ENCODE peak calls at places on chromosomes 13 and 19, in nine cellular contexts. One of them, this sample, is unnamed.

GRCh38 chr13:65143920-65144319 is 2086.2 kb downstream of the PCDH9 start:
- DNase-seq in A549: no peak
- DNase-seq in HFF-Myc: no peak
- DNase-seq in mucosa of gallbladder: no peak
- DNase-seq in K562: no peak
- DNase-seq in M059J: no peak
- DNase-seq in left colon: no peak
- DNase-seq in NCI-H510A: no peak
- DNase-seq in ELR: no peak
- DNase-seq in this sample: no peak

GRCh38 chr19:14149509-14149994 is 13.2 kb upstream of the ASF1B start:
- DNase-seq in HFF-Myc: no peak
- DNase-seq in left colon: peak
- DNase-seq in ELR: no peak
- DNase-seq in K562: no peak
- DNase-seq in mucosa of gallbladder: peak
- DNase-seq in M059J: no peak
- DNase-seq in A549: no peak
- DNase-seq in NCI-H510A: no peak
- DNase-seq in this sample: no peak

GRCh38 chr13:51806571-51806970 is 2.6 kb upstream of the DHRS12 start:
- DNase-seq in NCI-H510A: no peak
- DNase-seq in K562: peak
- DNase-seq in ELR: no peak
- DNase-seq in A549: peak
- DNase-seq in left colon: no peak
- DNase-seq in HFF-Myc: no peak
- DNase-seq in M059J: peak
- DNase-seq in mucosa of gallbladder: no peak
- DNase-seq in this sample: no peak

GRCh38 chr19:17107546-17108452 is 32.2 kb downstream of the MYO9B start:
- DNase-seq in M059J: peak
- DNase-seq in ELR: peak
- DNase-seq in left colon: peak
- DNase-seq in HFF-Myc: peak
- DNase-seq in mucosa of gallbladder: peak
- DNase-seq in K562: no peak
- DNase-seq in NCI-H510A: no peak
- DNase-seq in A549: peak
- DNase-seq in this sample: peak

GRCh38 chr19:10602330-10603083 is 15.4 kb upstream of the AP1M2 start:
- DNase-seq in mucosa of gallbladder: peak
- DNase-seq in ELR: peak
- DNase-seq in M059J: peak
- DNase-seq in HFF-Myc: no peak
- DNase-seq in left colon: peak
- DNase-seq in NCI-H510A: peak
- DNase-seq in A549: peak
- DNase-seq in K562: peak
- DNase-seq in this sample: no peak

GRCh38 chr19:35295792-35296462 is 4.0 kb downstream of the MAG start:
- DNase-seq in M059J: no peak
- DNase-seq in ELR: no peak
- DNase-seq in HFF-Myc: no peak
- DNase-seq in left colon: no peak
- DNase-seq in K562: peak
- DNase-seq in mucosa of gallbladder: no peak
- DNase-seq in A549: no peak
- DNase-seq in NCI-H510A: no peak
- DNase-seq in this sample: no peak

GRCh38 chr13:112844411-112844810 is 124.6 kb upstream of the MCF2L start:
- DNase-seq in mucosa of gallbladder: no peak
- DNase-seq in left colon: no peak
- DNase-seq in HFF-Myc: no peak
- DNase-seq in NCI-H510A: no peak
- DNase-seq in K562: no peak
- DNase-seq in ELR: no peak
- DNase-seq in A549: no peak
- DNase-seq in M059J: no peak
- DNase-seq in this sample: no peak

GRCh38 chr13:113621046-113621445 is 36.5 kb downstream of the TFDP1 start:
- DNase-seq in NCI-H510A: no peak
- DNase-seq in mucosa of gallbladder: no peak
- DNase-seq in A549: no peak
- DNase-seq in ELR: no peak
- DNase-seq in HFF-Myc: no peak
- DNase-seq in left colon: no peak
- DNase-seq in M059J: no peak
- DNase-seq in K562: no peak
- DNase-seq in this sample: no peak

GRCh38 chr13:113881614-113882265 is 17.9 kb upstream of the GAS6 start:
- DNase-seq in NCI-H510A: no peak
- DNase-seq in HFF-Myc: no peak
- DNase-seq in K562: no peak
- DNase-seq in A549: no peak
- DNase-seq in M059J: peak
- DNase-seq in ELR: no peak
- DNase-seq in mucosa of gallbladder: no peak
- DNase-seq in left colon: no peak
- DNase-seq in this sample: no peak

GRCh38 chr13:26784704-26785639 is 24.4 kb upstream of the GPR12 start:
- DNase-seq in K562: no peak
- DNase-seq in HFF-Myc: no peak
- DNase-seq in left colon: no peak
- DNase-seq in A549: no peak
- DNase-seq in NCI-H510A: no peak
- DNase-seq in mucosa of gallbladder: no peak
- DNase-seq in ELR: no peak
- DNase-seq in M059J: no peak
- DNase-seq in this sample: no peak

GRCh38 chr19:18743281-18743825 is 47.8 kb downstream of the COMP start:
- DNase-seq in mucosa of gallbladder: peak
- DNase-seq in K562: peak
- DNase-seq in A549: no peak
- DNase-seq in NCI-H510A: no peak
- DNase-seq in M059J: no peak
- DNase-seq in ELR: no peak
- DNase-seq in left colon: peak
- DNase-seq in HFF-Myc: no peak
- DNase-seq in this sample: peak

GRCh38 chr19:54164369-54165068 is 5.0 kb upstream of the LENG1 start:
- DNase-seq in ELR: peak
- DNase-seq in mucosa of gallbladder: peak
- DNase-seq in M059J: no peak
- DNase-seq in NCI-H510A: no peak
- DNase-seq in K562: peak
- DNase-seq in left colon: peak
- DNase-seq in A549: peak
- DNase-seq in HFF-Myc: no peak
- DNase-seq in this sample: no peak

This sample was measured in AG04450.